ENCODE peak calls at places on chromosomes 3 and 15, in nine cellular contexts. G, N, T, A, W, J, D, C and Q are unnamed samples.

GRCh38 chr3:193885832-193886231 is 250.1 kb upstream of the HES1 start:
- DNase-seq in G (no peak), N (no peak), T (peak; percentile 86), A (peak; percentile 65), W (no peak), J (no peak), D (no peak), C (no peak), Q (no peak)

GRCh38 chr3:154430014-154430413 is at the start of gene GPR149:
- DNase-seq in G (no peak), N (no peak), T (no peak), A (no peak), W (peak; percentile 58), J (no peak), D (peak; percentile 56), C (no peak), Q (no peak)

GRCh38 chr15:36811903-36812302 is 232.5 kb downstream of the CDIN1 start:
- DNase-seq in G (no peak), N (no peak), T (no peak), A (no peak), W (no peak), J (no peak), D (no peak), C (no peak), Q (no peak)

GRCh38 chr3:8405144-8405543 is 96.5 kb upstream of the LMCD1 start:
- DNase-seq in G (no peak), N (no peak), T (no peak), A (no peak), W (no peak), J (no peak), D (no peak), C (no peak), Q (no peak)

GRCh38 chr3:19547665-19548464 is 386.2 kb downstream of the EFHB start:
- DNase-seq in G (no peak), N (no peak), T (no peak), A (peak; percentile 12), W (no peak), J (no peak), D (no peak), C (no peak), Q (no peak)

GRCh38 chr3:61573441-61573840 is 12.1 kb downstream of the PTPRG start:
- DNase-seq in G (no peak), N (no peak), T (no peak), A (peak; percentile 57), W (no peak), J (no peak), D (no peak), C (no peak), Q (no peak)

GRCh38 chr15:51924146-51925068 is 47.2 kb downstream of the LEO1 start:
- DNase-seq in G (no peak), N (peak; percentile 13), T (no peak), A (no peak), W (no peak), J (no peak), D (no peak), C (no peak), Q (peak; percentile 10)

GRCh38 chr3:127785711-127786265 is 36.5 kb downstream of the MGLL start:
- DNase-seq in G (no peak), N (no peak), T (no peak), A (no peak), W (no peak), J (no peak), D (no peak), C (no peak), Q (no peak)

GRCh38 chr3:150371741-150372254 is 36.3 kb upstream of the TSC22D2 start:
- DNase-seq in G (no peak), N (peak; percentile 75), T (peak; percentile 84), A (peak; percentile 96), W (peak; percentile 59), J (no peak), D (peak; percentile 99), C (no peak), Q (peak; percentile 39)

GRCh38 chr15:42020713-42021273 is at the start of gene PLA2G4E:
- DNase-seq in G (no peak), N (peak; percentile 32), T (no peak), A (peak; percentile 56), W (no peak), J (no peak), D (no peak), C (no peak), Q (no peak)

GRCh38 chr15:74265046-74265639 is 29.0 kb downstream of the CCDC33 start:
- DNase-seq in G (no peak), N (peak; percentile 57), T (no peak), A (peak; percentile 51), W (peak; percentile 50), J (no peak), D (peak; percentile 46), C (peak; percentile 39), Q (no peak)

GRCh38 chr3:194381460-194381875 is 11.9 kb upstream of the LRRC15 start:
- DNase-seq in G (peak; percentile 33), N (no peak), T (no peak), A (no peak), W (no peak), J (no peak), D (no peak), C (no peak), Q (peak; percentile 16)

GRCh38 chr15:79680721-79681120 is 216.1 kb downstream of the MTHFS start:
- DNase-seq in G (no peak), N (peak; percentile 59), T (no peak), A (peak; percentile 88), W (no peak), J (no peak), D (peak; percentile 56), C (peak; percentile 54), Q (no peak)

GRCh38 chr15:41825572-41826535 is 2.0 kb upstream of the JMJD7 start:
- DNase-seq in G (no peak), N (no peak), T (no peak), A (no peak), W (no peak), J (no peak), D (no peak), C (no peak), Q (no peak)

GRCh38 chr3:61562810-61563613 is 1.6 kb downstream of the PTPRG start:
- DNase-seq in G (no peak), N (peak; percentile 60), T (no peak), A (peak; percentile 51), W (peak; percentile 47), J (no peak), D (peak; percentile 55), C (peak; percentile 36), Q (no peak)

GRCh38 chr3:126450744-126451143 is 24.9 kb downstream of the ZXDC start:
- DNase-seq in G (no peak), N (no peak), T (no peak), A (no peak), W (no peak), J (no peak), D (no peak), C (no peak), Q (no peak)

GRCh38 chr15:98150531-98150930 is 190.0 kb downstream of the ARRDC4 start:
- DNase-seq in G (no peak), N (no peak), T (no peak), A (no peak), W (no peak), J (no peak), D (no peak), C (no peak), Q (no peak)

GRCh38 chr3:72567976-72568560 is 280.2 kb downstream of the SHQ1 start:
- DNase-seq in G (no peak), N (no peak), T (no peak), A (no peak), W (no peak), J (no peak), D (no peak), C (no peak), Q (no peak)

GRCh38 chr3:184289426-184289938 is 9.6 kb upstream of the PSMD2 start:
- DNase-seq in G (no peak), N (peak; percentile 81), T (peak; percentile 36), A (peak; percentile 73), W (peak; percentile 69), J (peak; percentile 38), D (peak; percentile 64), C (peak; percentile 77), Q (peak; percentile 6)

GRCh38 chr3:123367467-123368154 is 81.3 kb downstream of the ADCY5 start:
- DNase-seq in G (peak; percentile 63), N (no peak), T (no peak), A (no peak), W (no peak), J (no peak), D (no peak), C (no peak), Q (no peak)

GRCh38 chr3:110711130-110711832 is 360.3 kb upstream of the NECTIN3 start:
- DNase-seq in G (no peak), N (no peak), T (no peak), A (no peak), W (no peak), J (no peak), D (no peak), C (no peak), Q (no peak)